ENCODE peak calls at places on chromosomes 4 and X, in ten cellular contexts. H is activated naive CD4-positive, alpha-beta T cell; I is NCI-H748 treated with DMSO at 0.1 percent for 48 hours; G is MV-4-11; O is left lung; R is NCI-H524 treated with DMSO at 0.1 percent for 48 hours; J is fibroblast of the aortic adventitia; S is endothelial cell; Y is H9; C is nephron progenitor cell. N is an unnamed sample.

GRCh38 chrX:41259516-41259915 is 74.4 kb upstream of the DDX3X start:
- DNase-seq in S (no peak), Y (peak; percentile 52), G (no peak), H (no peak), R (peak; percentile 47), I (no peak), C (no peak), O (no peak), J (no peak), N (peak; percentile 45)

GRCh38 chr4:107806196-107806595 is 18.5 kb upstream of the SGMS2 start:
- DNase-seq in G (no peak), O (no peak), H (no peak), S (no peak), R (no peak), J (peak; percentile 35), C (no peak), I (no peak), Y (no peak), N (peak; percentile 36)

GRCh38 chrX:43278440-43278839 is 377.7 kb upstream of the MAOA start:
- DNase-seq in C (no peak), Y (no peak), H (no peak), G (no peak), R (no peak), J (no peak), O (no peak), S (no peak), I (no peak), N (no peak)

GRCh38 chrX:20267924-20268701 is 1.4 kb upstream of the RPS6KA3 start:
- DNase-seq in Y (peak; percentile 50), G (no peak), R (no peak), J (peak; percentile 34), H (peak; percentile 3), O (peak; percentile 83), C (peak; percentile 37), S (peak; percentile 21), I (no peak), N (no peak)

GRCh38 chrX:134365923-134366322 is 94.0 kb upstream of the HPRT1 start:
- DNase-seq in H (no peak), Y (no peak), J (no peak), S (no peak), O (no peak), R (peak; percentile 15), I (no peak), G (peak; percentile 3), C (no peak), N (no peak)

GRCh38 chr4:80362578-80363181 is 27.1 kb downstream of the CFAP299 start:
- DNase-seq in G (no peak), J (peak; percentile 57), R (peak; percentile 9), Y (peak; percentile 65), C (peak; percentile 55), O (peak; percentile 12), H (peak; percentile 34), S (peak; percentile 64), I (no peak), N (peak; percentile 47)

GRCh38 chrX:130079824-130080406 is 30.4 kb downstream of the ELF4 start:
- DNase-seq in S (peak; percentile 53), O (no peak), J (peak; percentile 94), I (peak; percentile 31), H (peak; percentile 34), R (peak; percentile 48), G (peak; percentile 24), C (peak; percentile 58), Y (no peak), N (peak; percentile 83)

GRCh38 chr4:188127157-188127874 is 11.9 kb upstream of the TRIML1 start:
- DNase-seq in R (no peak), S (no peak), Y (no peak), I (no peak), G (no peak), H (no peak), O (no peak), J (no peak), C (no peak), N (no peak)

GRCh38 chrX:111460612-111461011 is 48.6 kb upstream of the DCX start:
- DNase-seq in O (no peak), G (no peak), S (no peak), I (no peak), C (no peak), J (no peak), H (no peak), Y (no peak), R (no peak), N (no peak)

GRCh38 chr4:155434904-155435303 is 58.1 kb upstream of the MAP9 start:
- DNase-seq in S (no peak), H (no peak), C (no peak), R (no peak), O (no peak), Y (no peak), G (no peak), I (no peak), J (no peak), N (no peak)

GRCh38 chr4:917466-917865 is 14.7 kb downstream of the GAK start:
- DNase-seq in Y (no peak), R (no peak), C (no peak), I (no peak), S (no peak), J (no peak), O (no peak), H (no peak), G (no peak), N (no peak)

GRCh38 chrX:134416106-134416505 is 43.9 kb upstream of the HPRT1 start:
- DNase-seq in O (no peak), Y (no peak), H (no peak), S (no peak), G (peak; percentile 1), J (no peak), I (no peak), R (no peak), C (no peak), N (no peak)

GRCh38 chr4:22997358-22998224 is 304.9 kb downstream of the GBA3 start:
- DNase-seq in H (no peak), I (no peak), S (no peak), G (no peak), Y (no peak), J (no peak), O (no peak), C (no peak), R (no peak), N (no peak)

GRCh38 chr4:130808492-130808891 is 1712.5 kb downstream of the C4orf33 start:
- DNase-seq in Y (no peak), G (peak; percentile 5), R (no peak), H (no peak), I (peak; percentile 2), S (peak; percentile 9), O (no peak), J (peak; percentile 5), C (no peak), N (peak; percentile 29)

GRCh38 chr4:1644906-1645657 is 39.0 kb downstream of the FAM53A start:
- DNase-seq in Y (no peak), H (no peak), C (peak; percentile 53), S (no peak), J (peak; percentile 43), I (no peak), R (no peak), O (peak; percentile 77), G (no peak), N (peak; percentile 39)

GRCh38 chrX:49030283-49030682 is 12.9 kb downstream of the TFE3 start:
- DNase-seq in I (no peak), S (no peak), R (no peak), Y (no peak), C (no peak), J (no peak), G (no peak), O (no peak), H (no peak), N (no peak)

GRCh38 chrX:129741880-129742758 is 3.3 kb downstream of the XPNPEP2 start:
- DNase-seq in S (peak; percentile 37), G (no peak), C (peak; percentile 46), Y (peak; percentile 81), I (no peak), H (no peak), J (no peak), O (no peak), R (no peak), N (peak; percentile 22)

GRCh38 chr4:121070696-121071639 is 1.4 kb downstream of the NDNF start:
- DNase-seq in C (peak; percentile 72), O (peak; percentile 81), S (peak; percentile 76), G (peak; percentile 23), J (peak; percentile 38), I (no peak), R (no peak), H (peak; percentile 3), Y (peak; percentile 79), N (peak; percentile 79)

GRCh38 chrX:1442724-1443367 is 9.9 kb downstream of the ASMTL start:
- DNase-seq in J (no peak), O (peak; percentile 22), H (no peak), R (no peak), I (no peak), Y (peak; percentile 23), S (no peak), G (no peak), C (no peak), N (no peak)

GRCh38 chr4:79227896-79228295 is 98.0 kb downstream of the NAA11 start:
- DNase-seq in I (no peak), C (no peak), Y (no peak), S (no peak), J (no peak), R (no peak), G (no peak), H (no peak), O (no peak), N (peak; percentile 79)

GRCh38 chr4:110059556-110060191 is 138.7 kb downstream of the ELOVL6 start:
- DNase-seq in S (no peak), R (no peak), O (no peak), J (peak; percentile 19), C (no peak), H (no peak), I (no peak), Y (no peak), G (peak; percentile 91), N (no peak)

GRCh38 chr4:99856166-99856565 is 38.1 kb downstream of the LAMTOR3 start:
- DNase-seq in S (no peak), I (no peak), Y (no peak), R (no peak), O (no peak), H (no peak), J (peak; percentile 33), C (no peak), G (peak; percentile 85), N (no peak)

GRCh38 chr4:147683172-147683571 is 791 bp downstream of the PRMT9 start:
- DNase-seq in S (no peak), H (no peak), R (no peak), G (no peak), Y (no peak), I (no peak), C (peak; percentile 11), O (no peak), J (peak; percentile 56), N (no peak)

GRCh38 chrX:13357925-13358324 is 38.1 kb upstream of the ATXN3L start:
- DNase-seq in I (peak; percentile 23), J (peak; percentile 50), H (no peak), Y (no peak), O (no peak), R (peak; percentile 72), G (no peak), S (no peak), C (no peak), N (peak; percentile 93)

GRCh38 chrX:1239681-1240142 is 27.3 kb upstream of the CRLF2 start:
- DNase-seq in J (no peak), G (peak; percentile 97), O (peak; percentile 95), Y (no peak), I (no peak), H (no peak), S (no peak), R (no peak), C (no peak), N (no peak)

GRCh38 chr4:2352729-2353221 is 65.7 kb downstream of the ZFYVE28 start:
- DNase-seq in G (no peak), C (no peak), O (peak; percentile 50), H (no peak), J (no peak), Y (no peak), S (no peak), I (no peak), R (no peak), N (no peak)

GRCh38 chr4:101417046-101417445 is 69.7 kb upstream of the PPP3CA start:
- DNase-seq in C (no peak), O (no peak), S (no peak), I (no peak), J (no peak), R (no peak), G (no peak), H (no peak), Y (peak; percentile 32), N (no peak)

N was measured in SJCRH30.